ENCODE peak calls at places on chromosomes 13 and 19, in six cellular contexts. I, P, K, C, Z and X are unnamed samples.

GRCh38 chr13:110944121-110944967 is 29.5 kb upstream of the ANKRD10 start:
- DNase-seq in I (peak; percentile 78), P (peak; percentile 35), K (peak; percentile 57), C (peak; percentile 33), Z (peak; percentile 45), X (peak; percentile 21)

GRCh38 chr13:24217601-24218281 is 57.2 kb downstream of the SPATA13 start:
- DNase-seq in I (peak; percentile 39), P (no peak), K (peak; percentile 53), C (no peak), Z (no peak), X (no peak)

GRCh38 chr19:49988007-49988406 is 27.0 kb upstream of the SIGLEC11 start:
- DNase-seq in I (no peak), P (no peak), K (no peak), C (no peak), Z (no peak), X (no peak)

GRCh38 chr13:113402471-113403254 is 38.7 kb upstream of the GRTP1 start:
- DNase-seq in I (no peak), P (peak; percentile 80), K (no peak), C (peak; percentile 25), Z (no peak), X (no peak)

GRCh38 chr13:41458187-41458938 is 1.0 kb downstream of the RGCC start:
- DNase-seq in I (no peak), P (peak; percentile 59), K (peak; percentile 42), C (peak; percentile 32), Z (peak; percentile 33), X (peak; percentile 38)

GRCh38 chr13:110615322-110616102 is at the start of gene NAXD:
- DNase-seq in I (peak; percentile 96), P (peak; percentile 97), K (peak; percentile 94), C (peak; percentile 83), Z (peak; percentile 94), X (peak; percentile 74)

GRCh38 chr13:110702591-110703526 is 3.1 kb downstream of the CARS2 start:
- DNase-seq in I (peak; percentile 14), P (peak; percentile 82), K (no peak), C (no peak), Z (no peak), X (peak; percentile 51)

GRCh38 chr13:81020010-81020409 is 679.1 kb upstream of the SPRY2 start:
- DNase-seq in I (no peak), P (no peak), K (no peak), C (no peak), Z (no peak), X (no peak)

GRCh38 chr13:102839462-102839861 is 6.4 kb upstream of the ERCC5 start:
- DNase-seq in I (peak; percentile 59), P (no peak), K (no peak), C (no peak), Z (no peak), X (no peak)

GRCh38 chr19:498591-498950 is 2.3 kb downstream of the MADCAM1 start:
- DNase-seq in I (no peak), P (no peak), K (peak; percentile 36), C (no peak), Z (no peak), X (no peak)

GRCh38 chr19:23075031-23075733 is 41.6 kb upstream of the ZNF730 start:
- DNase-seq in I (peak; percentile 80), P (peak; percentile 62), K (peak; percentile 97), C (peak; percentile 92), Z (peak; percentile 93), X (peak; percentile 79)

GRCh38 chr13:56351041-56351440 is 789.7 kb upstream of the PRR20A start:
- DNase-seq in I (no peak), P (no peak), K (peak; percentile 34), C (peak; percentile 12), Z (no peak), X (no peak)

GRCh38 chr13:53490732-53491131 is 462.1 kb downstream of the OLFM4 start:
- DNase-seq in I (no peak), P (no peak), K (no peak), C (no peak), Z (no peak), X (no peak)

GRCh38 chr13:58181111-58181510 is 549.6 kb downstream of the PCDH17 start:
- DNase-seq in I (no peak), P (no peak), K (no peak), C (no peak), Z (no peak), X (no peak)

GRCh38 chr19:15372470-15372869 is 7.1 kb downstream of the AKAP8 start:
- DNase-seq in I (no peak), P (peak; percentile 14), K (no peak), C (no peak), Z (no peak), X (no peak)

GRCh38 chr13:93227280-93227905 is 786 bp downstream of the GPC6 start:
- DNase-seq in I (peak; percentile 59), P (peak; percentile 50), K (peak; percentile 57), C (peak; percentile 56), Z (peak; percentile 35), X (peak; percentile 58)

GRCh38 chr19:4415352-4415751 is 12.9 kb downstream of the CHAF1A start:
- DNase-seq in I (peak; percentile 36), P (no peak), K (peak; percentile 43), C (no peak), Z (no peak), X (no peak)

GRCh38 chr19:10587022-10587838 is at the start of gene AP1M2:
- DNase-seq in I (no peak), P (no peak), K (peak; percentile 85), C (peak; percentile 81), Z (no peak), X (no peak)

GRCh38 chr13:39484506-39485313 is 118.3 kb downstream of the LHFPL6 start:
- DNase-seq in I (peak; percentile 70), P (no peak), K (no peak), C (no peak), Z (no peak), X (no peak)

GRCh38 chr13:109821038-109821545 is 34.7 kb upstream of the IRS2 start:
- DNase-seq in I (no peak), P (no peak), K (no peak), C (no peak), Z (no peak), X (no peak)

GRCh38 chr13:102555914-102556553 is 40.8 kb upstream of the TPP2 start:
- DNase-seq in I (peak; percentile 45), P (no peak), K (no peak), C (no peak), Z (no peak), X (no peak)

GRCh38 chr19:45774765-45775164 is 5.7 kb upstream of the SIX5 start:
- DNase-seq in I (no peak), P (no peak), K (peak; percentile 94), C (peak; percentile 84), Z (no peak), X (no peak)

GRCh38 chr19:5031231-5032100 is 62.6 kb downstream of the KDM4B start:
- DNase-seq in I (peak; percentile 77), P (peak; percentile 91), K (peak; percentile 92), C (peak; percentile 96), Z (peak; percentile 95), X (peak; percentile 95)

GRCh38 chr13:73428137-73428536 is 369.3 kb downstream of the KLF5 start:
- DNase-seq in I (peak; percentile 80), P (no peak), K (no peak), C (no peak), Z (no peak), X (no peak)

GRCh38 chr13:30715837-30716236 is 19.5 kb upstream of the ALOX5AP start:
- DNase-seq in I (peak; percentile 58), P (no peak), K (no peak), C (no peak), Z (no peak), X (no peak)

GRCh38 chr13:106515635-106516254 is 19.7 kb downstream of the EFNB2 start:
- DNase-seq in I (no peak), P (no peak), K (no peak), C (no peak), Z (no peak), X (no peak)

GRCh38 chr13:106520205-106521004 is 15.1 kb downstream of the EFNB2 start:
- DNase-seq in I (peak; percentile 68), P (no peak), K (no peak), C (no peak), Z (no peak), X (no peak)

GRCh38 chr13:106517151-106517847 is 18.2 kb downstream of the EFNB2 start:
- DNase-seq in I (no peak), P (no peak), K (no peak), C (no peak), Z (no peak), X (no peak)

GRCh38 chr13:106521101-106521799 is 14.2 kb downstream of the EFNB2 start:
- DNase-seq in I (no peak), P (no peak), K (no peak), C (no peak), Z (no peak), X (no peak)

GRCh38 chr13:106518535-106518934 is 16.9 kb downstream of the EFNB2 start:
- DNase-seq in I (no peak), P (no peak), K (no peak), C (no peak), Z (no peak), X (no peak)
- TF ChIP-seq CTCF in I (no peak), P (no peak), K (no peak), C (no peak), Z (no peak), X (no peak)

DNA sequence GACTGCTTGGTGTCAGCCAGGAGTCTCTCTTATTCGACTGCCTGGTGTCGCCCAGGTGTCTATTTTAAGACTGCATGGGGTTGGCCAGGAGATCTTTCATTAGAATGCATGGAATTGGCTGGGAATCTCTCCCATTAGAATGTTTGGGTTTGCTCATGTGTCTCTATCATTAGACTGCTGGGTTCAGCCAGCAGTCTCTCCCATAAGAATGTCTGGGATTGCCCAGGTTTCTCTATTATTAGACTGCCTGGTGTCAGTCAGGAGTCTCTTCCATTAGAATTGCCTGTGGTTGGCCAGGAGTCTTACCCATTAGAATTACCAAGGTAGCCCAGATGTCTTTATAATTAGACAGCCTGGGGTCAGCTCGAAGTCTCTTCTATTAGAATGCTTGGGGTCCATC is 1496.0 kb downstream of the UQCRFS1 start:
- DNase-seq in I (no peak), P (no peak), K (no peak), C (no peak), Z (no peak), X (no peak)
- TF ChIP-seq CTCF in I (no peak), P (no peak), K (no peak), C (no peak), Z (no peak), X (no peak)

GRCh38 chr13:94984974-94985373 is 272.6 kb upstream of the SOX21 start:
- DNase-seq in I (no peak), P (no peak), K (no peak), C (no peak), Z (no peak), X (no peak)

GRCh38 chr13:94987081-94987480 is 274.7 kb upstream of the SOX21 start:
- DNase-seq in I (peak; percentile 63), P (no peak), K (no peak), C (no peak), Z (no peak), X (no peak)

GRCh38 chr13:94987869-94988268 is 275.5 kb upstream of the SOX21 start:
- DNase-seq in I (no peak), P (no peak), K (no peak), C (no peak), Z (no peak), X (no peak)

GRCh38 chr13:94992277-94992989 is 280.1 kb upstream of the SOX21 start:
- DNase-seq in I (peak; percentile 92), P (no peak), K (no peak), C (no peak), Z (no peak), X (no peak)

GRCh38 chr13:94988654-94989053 is 276.3 kb upstream of the SOX21 start:
- DNase-seq in I (peak; percentile 23), P (no peak), K (peak; percentile 58), C (no peak), Z (no peak), X (no peak)
- TF ChIP-seq CTCF in I (peak; percentile 16), P (no peak), K (peak; percentile 48), C (no peak), Z (no peak), X (no peak)

GRCh38 chr19:51439021-51439465 is 19.2 kb downstream of the SIGLEC8 start:
- DNase-seq in I (peak; percentile 7), P (no peak), K (peak; percentile 40), C (peak; percentile 36), Z (no peak), X (no peak)
- TF ChIP-seq CTCF in I (peak; percentile 38), P (peak; percentile 10), K (peak; percentile 64), C (no peak), Z (no peak), X (no peak)